ENCODE peak calls at places on chromosome 13, in seven cellular contexts. L is SK-N-SH, K is Panc1, U is GM12878, Y is HCT116, X is K562, O is HepG2. P is an unnamed sample. For H3K9me3, the result is how much of the 10 kb centered on the place peaks cover.

GRCh38 chr13:26376430-26376829 is 122.5 kb downstream of the CDK8 start:
- DNase-seq in L (no peak), Y (no peak), U (no peak), X (no peak), O (no peak), K (no peak), P (no peak)

GRCh38 chr13:24341439-24341838 is 32.1 kb downstream of the C1QTNF9 start:
- DNase-seq in O (no peak), L (no peak), U (no peak), Y (peak), K (no peak), X (no peak), P (no peak)

GRCh38 chr13:27024781-27025492 is 146.7 kb downstream of the USP12 start:
- DNase-seq in U (no peak), Y (no peak), O (peak), L (no peak), X (no peak), K (no peak), P (no peak)

GRCh38 chr13:26707122-26708006 is 53.2 kb downstream of the GPR12 start:
- DNase-seq in Y (peak), L (peak), U (no peak), K (no peak), O (peak), X (peak), P (peak)

GRCh38 chr13:40017662-40018262 is 362.3 kb downstream of the COG6 start:
- DNase-seq in O (no peak), Y (no peak), K (no peak), L (no peak), X (no peak), U (no peak), P (no peak)

GRCh38 chr13:84873951-84874350 is 925.3 kb downstream of the SLITRK6 start:
- DNase-seq in L (no peak), X (no peak), O (no peak), K (no peak), Y (no peak), U (no peak), P (no peak)

GRCh38 chr13:25249001-25249543 is 38.2 kb downstream of the MTMR6 start:
- DNase-seq in O (peak), Y (no peak), L (peak), K (no peak), U (peak), X (no peak), P (no peak)

GRCh38 chr13:113605866-113606438 is 21.4 kb downstream of the TFDP1 start:
- DNase-seq in O (no peak), L (no peak), K (no peak), X (no peak), U (no peak), Y (no peak), P (no peak)

GRCh38 chr13:27988520-27988919 is at the start of gene URAD:
- DNase-seq in K (no peak), X (no peak), O (peak), L (no peak), U (no peak), Y (no peak), P (peak)

GRCh38 chr13:29999492-30000372 is 149.3 kb upstream of the UBL3 start:
- DNase-seq in U (no peak), Y (no peak), O (no peak), X (no peak), K (no peak), L (no peak), P (no peak)

GRCh38 chr13:114128624-114129522 is 3.5 kb downstream of the RASA3 start:
- DNase-seq in Y (peak), U (peak), L (no peak), O (no peak), K (no peak), X (peak), P (no peak)

GRCh38 chr13:24540236-24541126 is 27.9 kb upstream of the PARP4 start:
- DNase-seq in U (no peak), X (peak), Y (no peak), K (no peak), L (peak), O (peak), P (peak)

GRCh38 chr13:23969672-23970071 is 72.4 kb upstream of the C1QTNF9B start:
- DNase-seq in K (no peak), X (no peak), U (no peak), O (peak), Y (no peak), L (no peak), P (peak)

GRCh38 chr13:74193391-74193790 is 59.2 kb upstream of the KLF12 start:
- DNase-seq in Y (no peak), K (no peak), L (no peak), X (no peak), O (no peak), U (no peak), P (no peak)

GRCh38 chr13:84126671-84127171 is 244.4 kb upstream of the SLITRK1 start:
- DNase-seq in K (no peak), U (peak), O (no peak), L (no peak), X (no peak), Y (no peak), P (no peak)

GRCh38 chr13:43316997-43317396 is 293.6 kb downstream of the DNAJC15 start:
- DNase-seq in Y (no peak), X (no peak), O (no peak), L (peak), K (no peak), U (no peak), P (no peak)

GRCh38 chr13:91398413-91399188 is at the start of gene GPC5:
- DNase-seq in X (peak), L (peak), Y (peak), K (no peak), O (peak), U (no peak), P (peak)

GRCh38 chr13:50080158-50080855 is 65.1 kb downstream of the KCNRG start:
- DNase-seq in U (no peak), K (no peak), X (peak), L (peak), Y (no peak), O (peak), P (no peak)

GRCh38 chr13:111060237-111060919 is 54.7 kb upstream of the ARHGEF7 start:
- DNase-seq in U (no peak), Y (no peak), K (no peak), O (no peak), L (no peak), X (no peak), P (no peak)

GRCh38 chr13:114134944-114135610 is 2.7 kb upstream of the RASA3 start:
- DNase-seq in L (no peak), O (no peak), K (no peak), X (no peak), U (no peak), Y (no peak), P (no peak)

GRCh38 chr13:27997904-27998522 is 9.5 kb upstream of the URAD start:
- DNase-seq in X (peak), L (no peak), K (no peak), U (no peak), Y (peak), O (peak), P (peak)

GRCh38 chr13:46062190-46062589 is 9.6 kb upstream of the ZC3H13 start:
- DNase-seq in Y (no peak), U (no peak), O (no peak), K (no peak), L (no peak), X (no peak), P (peak)

GRCh38 chr13:30373727-30374126 is 48.6 kb upstream of the UBE2L5 start:
- DNase-seq in L (no peak), O (no peak), Y (no peak), X (no peak), K (no peak), U (peak), P (no peak)

GRCh38 chr13:39597828-39598227 is 5.2 kb downstream of the LHFPL6 start:
- DNase-seq in O (no peak), Y (no peak), L (no peak), U (no peak), K (no peak), X (no peak), P (no peak)

GRCh38 chr13:25397763-25398162 is 26.0 kb downstream of the ATP8A2 start:
- DNase-seq in O (no peak), U (no peak), K (no peak), Y (no peak), X (no peak), L (no peak), P (no peak)

GRCh38 chr13:113864303-113864890 is 521 bp upstream of the GAS6 start:
- DNase-seq in U (no peak), O (no peak), Y (no peak), X (no peak), K (no peak), L (peak), P (no peak)

GRCh38 chr13:28558567-28558966 is 63.6 kb upstream of the FLT1 start:
- DNase-seq in X (no peak), K (no peak), Y (no peak), O (no peak), L (no peak), U (no peak), P (no peak)

GRCh38 chr13:106589716-106590115 is 21.8 kb upstream of the ARGLU1 start:
- DNase-seq in Y (no peak), U (no peak), O (no peak), K (no peak), X (no peak), L (no peak), P (no peak)

GRCh38 chr13:110108348-110109139 is 198.4 kb downstream of the COL4A1 start:
- DNase-seq in K (no peak), L (peak), O (peak), Y (peak), X (no peak), U (no peak), P (peak)

GRCh38 chr13:73286177-73286576 is 227.4 kb downstream of the KLF5 start:
- DNase-seq in O (no peak), K (no peak), Y (no peak), L (no peak), X (no peak), U (no peak), P (no peak)

GRCh38 chr13:47039106-47039505 is 142.3 kb upstream of the HTR2A start:
- DNase-seq in L (no peak), U (no peak), O (no peak), Y (no peak), X (no peak), K (no peak), P (no peak)

GRCh38 chr13:97194473-97194872 is 27.7 kb upstream of the MBNL2 start:
- DNase-seq in Y (peak), L (no peak), U (no peak), K (no peak), X (no peak), O (no peak), P (no peak)

GRCh38 chr13:94416454-94417080 is 62.9 kb downstream of the DCT start:
- DNase-seq in K (no peak), Y (peak), L (peak), O (peak), X (no peak), U (no peak), P (peak)

GRCh38 chr13:80012281-80012680 is 328.6 kb downstream of the SPRY2 start:
- DNase-seq in O (no peak), Y (no peak), U (no peak), L (no peak), K (no peak), X (no peak), P (no peak)

GRCh38 chr13:91133941-91134772 is 213.3 kb upstream of the MIR17HG start:
- DNase-seq in Y (peak), U (no peak), O (peak), K (peak), L (peak), X (peak), P (peak)

GRCh38 chr13:44109986-44110640 is 230.4 kb downstream of the LACC1 start:
- DNase-seq in K (no peak), U (no peak), Y (no peak), O (no peak), X (no peak), L (no peak), P (peak)

GRCh38 chr13:98454389-98454881 is 122.5 kb downstream of the STK24 start:
- DNase-seq in Y (no peak), O (peak), X (no peak), K (no peak), U (no peak), L (no peak), P (no peak)

DNA sequence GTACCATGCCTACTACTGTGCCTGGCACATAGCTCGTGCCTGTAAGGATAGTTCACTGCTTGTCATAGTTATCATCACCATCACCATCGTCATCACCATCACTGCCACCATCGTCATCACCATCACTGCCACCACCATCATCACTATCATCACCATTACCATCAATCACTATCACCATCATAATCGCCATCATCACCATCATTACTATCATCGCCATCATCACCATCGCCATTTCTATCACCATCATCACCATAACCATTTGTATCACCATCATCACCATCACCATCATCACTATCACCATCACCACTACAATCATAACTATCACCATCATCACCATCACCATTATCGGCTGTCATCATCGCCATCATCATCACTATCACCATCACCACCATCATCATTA is 107.1 kb downstream of the TUBA3C start:
- DNase-seq in X (no peak), U (no peak), K (no peak), L (no peak), Y (no peak), O (no peak), P (no peak)
- H3K9me3 ChIP-seq in X (under half), U (under half), K (under half), L (under half), Y (under half), O (under half), P (under half)

GRCh38 chr13:101181076-101181685 is 235.1 kb downstream of the NALCN start:
- DNase-seq in X (no peak), U (no peak), L (no peak), O (no peak), K (no peak), Y (no peak), P (no peak)
- TF ChIP-seq REST in X (no peak), U (no peak), L (no peak), O (no peak), K (no peak), Y (no peak), P (no peak)

DNA sequence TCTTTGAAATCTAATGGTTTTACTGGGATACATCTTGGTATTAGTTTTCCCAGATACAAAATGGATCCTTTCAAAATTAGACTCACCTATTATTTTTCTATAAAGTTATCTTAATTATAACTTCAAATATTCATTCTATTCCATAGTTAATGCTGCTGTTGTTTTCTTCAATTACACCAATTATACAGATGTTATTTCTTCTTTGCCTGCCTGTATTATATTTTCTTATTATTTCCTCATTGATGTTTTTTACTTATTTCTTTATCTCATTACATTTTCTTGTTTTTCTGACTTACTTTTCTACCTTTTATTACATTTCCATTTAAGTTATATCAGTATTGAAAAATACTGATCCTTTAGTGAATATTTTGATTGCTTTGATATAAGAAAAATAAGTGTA is 40.9 kb downstream of the SPACA7 start:
- DNase-seq in K (no peak), U (no peak), O (no peak), L (no peak), Y (no peak), X (no peak), P (no peak)
- H3K9me3 ChIP-seq in K (under half), U (under half), O (half or more), L (under half), Y (under half), X (under half), P (under half)

DNA sequence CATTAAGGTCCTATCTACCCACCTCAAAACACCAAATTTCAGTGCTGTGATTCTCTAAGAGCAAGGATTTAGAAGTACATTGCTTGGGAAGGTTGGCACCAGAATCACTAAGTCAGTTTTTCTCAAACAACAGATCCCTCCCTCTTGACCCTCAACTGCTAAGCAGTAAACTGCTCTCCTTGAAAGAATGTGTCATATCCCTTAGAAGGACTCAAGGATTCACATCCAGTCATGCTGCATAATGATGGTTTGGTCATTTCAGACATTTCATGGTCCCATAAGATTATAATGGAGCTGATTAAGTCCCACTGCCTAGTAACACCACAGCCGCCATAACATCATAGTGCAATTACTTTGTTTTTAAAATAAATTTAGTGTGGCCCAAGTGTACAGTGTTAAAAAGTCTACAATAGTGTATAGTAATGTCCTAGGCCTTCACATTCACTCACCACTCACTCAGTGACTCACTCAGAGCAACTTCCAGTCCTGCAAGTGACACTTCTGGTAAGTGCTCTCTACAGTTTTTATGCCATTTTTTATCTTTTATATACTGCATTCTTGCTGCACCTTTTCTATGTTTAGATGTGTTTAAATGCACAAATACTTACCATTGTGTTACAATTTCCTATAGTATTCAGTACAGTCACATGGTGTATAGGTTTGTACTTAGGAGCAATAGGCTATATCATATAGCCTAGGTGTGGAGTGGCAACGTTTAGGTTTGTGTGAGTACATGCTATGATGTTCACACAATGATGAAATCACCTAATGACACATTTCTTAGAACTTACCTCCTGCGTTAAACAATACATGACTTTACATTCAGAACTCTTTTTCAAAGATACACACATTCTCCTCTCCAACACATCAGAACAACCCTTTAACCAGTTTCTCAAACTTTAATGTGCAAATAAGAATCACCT is 15.7 kb upstream of the CCDC169 start:
- DNase-seq in X (no peak), K (no peak), L (no peak), Y (no peak), O (no peak), U (no peak), P (no peak)
- TF ChIP-seq REST in X (no peak), K (no peak), L (no peak), Y (no peak), O (no peak), U (no peak), P (no peak)

DNA sequence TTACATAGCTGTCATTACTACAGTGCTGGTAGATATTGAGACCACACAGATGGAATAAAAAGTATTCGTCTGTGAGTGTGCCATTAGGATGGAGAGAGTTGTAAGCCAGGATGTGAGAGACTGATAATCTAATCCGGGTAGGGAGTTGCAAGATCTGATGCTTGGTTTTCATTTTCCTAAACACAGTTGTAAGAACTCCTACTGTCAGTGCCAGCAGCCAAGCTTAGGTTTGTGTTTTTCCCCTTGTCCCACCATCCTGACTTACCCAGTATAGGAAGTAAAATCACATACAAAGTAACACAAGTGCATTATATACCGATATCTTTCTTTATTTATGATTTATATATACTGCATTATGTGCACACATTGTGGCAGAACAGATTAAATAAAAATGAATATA is 726.4 kb upstream of the PCDH20 start:
- DNase-seq in K (no peak), U (no peak), X (no peak), O (no peak), Y (no peak), L (no peak), P (no peak)
- H3K9me3 ChIP-seq in K (under half), U (under half), X (under half), O (under half), Y (under half), L (under half), P (under half)

DNA sequence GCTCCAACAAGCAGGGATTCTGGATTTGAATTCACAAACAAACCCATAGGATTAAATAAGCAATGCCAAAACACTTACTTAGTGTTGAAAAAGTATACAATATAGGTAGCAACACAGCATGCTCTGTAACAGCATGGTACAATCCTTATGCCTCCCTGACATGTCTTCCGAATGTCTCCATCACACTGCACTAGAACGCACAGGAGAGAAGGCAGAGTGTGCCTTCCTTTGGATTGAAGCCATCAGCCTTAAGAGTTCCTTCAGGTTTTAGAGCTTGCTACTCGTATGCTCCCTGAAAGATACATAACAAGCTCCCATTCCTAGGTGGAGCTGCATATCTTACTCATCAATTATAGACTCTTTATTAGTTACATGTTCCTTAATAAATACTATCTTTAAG is 1573.9 kb upstream of the PRR20A start:
- DNase-seq in O (no peak), Y (no peak), K (no peak), U (no peak), X (no peak), L (no peak), P (no peak)
- TF ChIP-seq REST in O (no peak), Y (no peak), K (no peak), U (no peak), X (no peak), L (no peak), P (no peak)

GRCh38 chr13:102667911-102668310 is 26.9 kb downstream of the METTL21C start:
- DNase-seq in O (peak), K (no peak), X (no peak), U (no peak), Y (no peak), L (no peak), P (no peak)

GRCh38 chr13:102670130-102670529 is 24.7 kb downstream of the METTL21C start:
- DNase-seq in L (no peak), O (no peak), X (no peak), U (no peak), K (no peak), Y (no peak), P (no peak)

DNA sequence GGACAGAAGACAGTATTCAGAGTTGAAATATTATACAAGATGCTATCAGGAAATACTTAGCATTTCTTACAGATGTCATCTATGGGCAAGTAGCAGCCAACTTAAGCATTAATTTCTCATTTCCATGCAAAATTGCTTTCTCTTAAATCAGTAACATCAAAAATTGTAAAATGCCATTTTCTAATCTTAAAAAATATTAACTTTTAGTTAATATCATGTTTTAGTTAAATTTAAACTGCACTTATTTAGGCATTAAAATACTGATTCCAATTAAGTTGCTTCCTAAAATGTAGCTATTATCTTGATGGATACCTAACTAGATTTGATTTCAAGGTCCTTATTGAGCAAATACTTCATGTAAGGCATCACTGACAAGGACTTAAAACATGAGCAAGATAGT is 27.8 kb downstream of the METTL21C start:
- DNase-seq in Y (no peak), K (no peak), L (no peak), X (no peak), U (no peak), O (no peak), P (no peak)
- H3K9me3 ChIP-seq in Y (under half), K (under half), L (under half), X (under half), U (under half), O (under half), P (under half)

GRCh38 chr13:95714142-95714832 is 37.3 kb downstream of the DNAJC3 start:
- DNase-seq in K (peak), L (no peak), X (no peak), U (no peak), Y (no peak), O (no peak), P (peak)
- TF ChIP-seq REST in K (no peak), L (no peak), X (no peak), U (no peak), Y (no peak), O (no peak), P (no peak)

P was measured in A549.